ENCODE peak calls at places on chromosomes 13 and 19, in four cellular contexts. One of them, this sample, is unnamed.

GRCh38 chr19:51693819-51694218 is 689 bp downstream of the SPACA6 start:
- DNase-seq in stimulated activated CD4-positive, alpha-beta T cell treated with anti-CD3 and anti-CD28 coated beads, TNF-alpha, amount 100 ng/mL, for 24 hours: no peak
- DNase-seq in mucosa of descending colon: no peak
- DNase-seq in AG08396: no peak
- DNase-seq in this sample: no peak

GRCh38 chr13:68850160-68850559 is 1257.5 kb upstream of the ATXN8OS start:
- DNase-seq in stimulated activated CD4-positive, alpha-beta T cell treated with anti-CD3 and anti-CD28 coated beads, TNF-alpha, amount 100 ng/mL, for 24 hours: no peak
- DNase-seq in mucosa of descending colon: no peak
- DNase-seq in AG08396: no peak
- DNase-seq in this sample: no peak

GRCh38 chr19:653425-653824 is 9.6 kb downstream of the RNF126 start:
- DNase-seq in mucosa of descending colon: no peak
- DNase-seq in AG08396: no peak
- DNase-seq in stimulated activated CD4-positive, alpha-beta T cell treated with anti-CD3 and anti-CD28 coated beads, TNF-alpha, amount 100 ng/mL, for 24 hours: no peak
- DNase-seq in this sample: no peak

GRCh38 chr13:20939662-20940061 is 37.1 kb upstream of the XPO4 start:
- DNase-seq in mucosa of descending colon: no peak
- DNase-seq in stimulated activated CD4-positive, alpha-beta T cell treated with anti-CD3 and anti-CD28 coated beads, TNF-alpha, amount 100 ng/mL, for 24 hours: no peak
- DNase-seq in AG08396: no peak
- DNase-seq in this sample: peak

GRCh38 chr13:40518481-40518882 is 148.0 kb downstream of the FOXO1 start:
- DNase-seq in mucosa of descending colon: no peak
- DNase-seq in AG08396: no peak
- DNase-seq in stimulated activated CD4-positive, alpha-beta T cell treated with anti-CD3 and anti-CD28 coated beads, TNF-alpha, amount 100 ng/mL, for 24 hours: peak
- DNase-seq in this sample: no peak

GRCh38 chr13:96652506-96652905 is 341.8 kb downstream of the OXGR1 start:
- DNase-seq in AG08396: no peak
- DNase-seq in stimulated activated CD4-positive, alpha-beta T cell treated with anti-CD3 and anti-CD28 coated beads, TNF-alpha, amount 100 ng/mL, for 24 hours: no peak
- DNase-seq in mucosa of descending colon: no peak
- DNase-seq in this sample: no peak

GRCh38 chr19:43634516-43634876 is 5.2 kb downstream of the CADM4 start:
- DNase-seq in stimulated activated CD4-positive, alpha-beta T cell treated with anti-CD3 and anti-CD28 coated beads, TNF-alpha, amount 100 ng/mL, for 24 hours: no peak
- DNase-seq in AG08396: no peak
- DNase-seq in mucosa of descending colon: no peak
- DNase-seq in this sample: no peak

GRCh38 chr13:40228981-40229380 is 437.5 kb downstream of the FOXO1 start:
- DNase-seq in mucosa of descending colon: no peak
- DNase-seq in AG08396: no peak
- DNase-seq in stimulated activated CD4-positive, alpha-beta T cell treated with anti-CD3 and anti-CD28 coated beads, TNF-alpha, amount 100 ng/mL, for 24 hours: no peak
- DNase-seq in this sample: no peak

GRCh38 chr13:32228330-32229041 is 86.7 kb downstream of the ZAR1L start:
- DNase-seq in stimulated activated CD4-positive, alpha-beta T cell treated with anti-CD3 and anti-CD28 coated beads, TNF-alpha, amount 100 ng/mL, for 24 hours: no peak
- DNase-seq in mucosa of descending colon: no peak
- DNase-seq in AG08396: no peak
- DNase-seq in this sample: no peak

GRCh38 chr19:11435833-11436313 is 438 bp downstream of the PRKCSH start:
- DNase-seq in AG08396: peak
- DNase-seq in mucosa of descending colon: peak
- DNase-seq in stimulated activated CD4-positive, alpha-beta T cell treated with anti-CD3 and anti-CD28 coated beads, TNF-alpha, amount 100 ng/mL, for 24 hours: no peak
- DNase-seq in this sample: no peak

GRCh38 chr19:10290876-10291553 is 1.3 kb downstream of the ICAM5 start:
- DNase-seq in mucosa of descending colon: peak
- DNase-seq in AG08396: peak
- DNase-seq in stimulated activated CD4-positive, alpha-beta T cell treated with anti-CD3 and anti-CD28 coated beads, TNF-alpha, amount 100 ng/mL, for 24 hours: no peak
- DNase-seq in this sample: peak

GRCh38 chr19:7004313-7004931 is 16.8 kb downstream of the MBD3L2B start:
- DNase-seq in mucosa of descending colon: no peak
- DNase-seq in stimulated activated CD4-positive, alpha-beta T cell treated with anti-CD3 and anti-CD28 coated beads, TNF-alpha, amount 100 ng/mL, for 24 hours: no peak
- DNase-seq in AG08396: no peak
- DNase-seq in this sample: no peak